ENCODE peak calls at places on chromosomes 1 and 21, in four cellular contexts. One of them, this sample, is unnamed.

GRCh38 chr1:87956072-87956471 is 627.4 kb downstream of the LMO4 start:
- DNase-seq in PC-3: peak; percentile 96
- DNase-seq in suprapubic skin: no peak
- DNase-seq in IMR-90: peak; percentile 98
- DNase-seq in this sample: no peak

GRCh38 chr1:151491641-151492040 is 19.5 kb upstream of the CGN start:
- DNase-seq in IMR-90: no peak
- DNase-seq in suprapubic skin: no peak
- DNase-seq in PC-3: no peak
- DNase-seq in this sample: no peak

GRCh38 chr21:41715649-41716321 is 51.1 kb downstream of the RIPK4 start:
- DNase-seq in PC-3: peak; percentile 64
- DNase-seq in IMR-90: no peak
- DNase-seq in suprapubic skin: no peak
- DNase-seq in this sample: no peak

GRCh38 chr1:162035241-162035640 is 11.6 kb upstream of the OLFML2B start:
- DNase-seq in suprapubic skin: no peak
- DNase-seq in IMR-90: no peak
- DNase-seq in PC-3: peak; percentile 72
- DNase-seq in this sample: no peak

GRCh38 chr1:240385551-240385950 is 226.4 kb downstream of the GREM2 start:
- DNase-seq in PC-3: peak; percentile 57
- DNase-seq in suprapubic skin: no peak
- DNase-seq in IMR-90: no peak
- DNase-seq in this sample: no peak

GRCh38 chr1:203197625-203198024 is 11.1 kb upstream of the CHI3L1 start:
- DNase-seq in IMR-90: peak; percentile 88
- DNase-seq in suprapubic skin: no peak
- DNase-seq in PC-3: no peak
- DNase-seq in this sample: no peak

GRCh38 chr1:67773462-67773861 is 59.8 kb downstream of the GNG12 start:
- DNase-seq in suprapubic skin: no peak
- DNase-seq in PC-3: no peak
- DNase-seq in IMR-90: peak; percentile 60
- DNase-seq in this sample: no peak

GRCh38 chr1:116571215-116571919 is 541 bp upstream of the CD58 start:
- DNase-seq in PC-3: no peak
- DNase-seq in suprapubic skin: no peak
- DNase-seq in IMR-90: no peak
- DNase-seq in this sample: no peak

GRCh38 chr1:42295816-42296215 is 39.2 kb downstream of the FOXJ3 start:
- DNase-seq in suprapubic skin: no peak
- DNase-seq in IMR-90: no peak
- DNase-seq in PC-3: no peak
- DNase-seq in this sample: no peak

GRCh38 chr1:6515771-6516170 is 24.3 kb upstream of the PLEKHG5 start:
- DNase-seq in IMR-90: no peak
- DNase-seq in suprapubic skin: no peak
- DNase-seq in PC-3: no peak
- DNase-seq in this sample: no peak

GRCh38 chr1:21852282-21853129 is 40.4 kb downstream of the LDLRAD2 start:
- DNase-seq in suprapubic skin: no peak
- DNase-seq in PC-3: no peak
- DNase-seq in IMR-90: no peak
- DNase-seq in this sample: no peak

GRCh38 chr1:158998781-158999161 is 10.9 kb upstream of the IFI16 start:
- DNase-seq in PC-3: peak; percentile 80
- DNase-seq in suprapubic skin: no peak
- DNase-seq in IMR-90: peak; percentile 61
- DNase-seq in this sample: peak; percentile 59

GRCh38 chr1:191671236-191671635 is 487.0 kb upstream of the RGS18 start:
- DNase-seq in IMR-90: peak; percentile 62
- DNase-seq in suprapubic skin: no peak
- DNase-seq in PC-3: peak; percentile 8
- DNase-seq in this sample: no peak

GRCh38 chr1:88695781-88696180 is 11.7 kb downstream of the PKN2 start:
- DNase-seq in suprapubic skin: no peak
- DNase-seq in IMR-90: peak; percentile 33
- DNase-seq in PC-3: peak; percentile 29
- DNase-seq in this sample: no peak

GRCh38 chr1:31689821-31690220 is 14.0 kb downstream of the COL16A1 start:
- DNase-seq in PC-3: peak; percentile 92
- DNase-seq in IMR-90: peak; percentile 96
- DNase-seq in suprapubic skin: no peak
- DNase-seq in this sample: no peak

GRCh38 chr1:49728377-49728776 is 295.4 kb downstream of the AGBL4 start:
- DNase-seq in PC-3: peak; percentile 84
- DNase-seq in IMR-90: no peak
- DNase-seq in suprapubic skin: no peak
- DNase-seq in this sample: no peak

GRCh38 chr1:228311091-228311490 is 95.5 kb downstream of the TRIM11 start:
- DNase-seq in PC-3: no peak
- DNase-seq in suprapubic skin: no peak
- DNase-seq in IMR-90: no peak
- DNase-seq in this sample: no peak

GRCh38 chr1:94014635-94015488 is 105.6 kb upstream of the GCLM start:
- DNase-seq in IMR-90: peak; percentile 64
- DNase-seq in PC-3: no peak
- DNase-seq in suprapubic skin: no peak
- DNase-seq in this sample: no peak

GRCh38 chr1:187665513-187665912 is 836.8 kb downstream of the PLA2G4A start:
- DNase-seq in IMR-90: no peak
- DNase-seq in PC-3: no peak
- DNase-seq in suprapubic skin: no peak
- DNase-seq in this sample: no peak

GRCh38 chr1:39776400-39776713 is 5.2 kb upstream of the OXCT2 start:
- DNase-seq in suprapubic skin: no peak
- DNase-seq in PC-3: no peak
- DNase-seq in IMR-90: no peak
- DNase-seq in this sample: no peak

GRCh38 chr1:16038620-16038912 is 5.0 kb upstream of the CLCNKB start:
- DNase-seq in PC-3: peak; percentile 18
- DNase-seq in IMR-90: no peak
- DNase-seq in suprapubic skin: no peak
- DNase-seq in this sample: no peak

GRCh38 chr1:62493656-62494055 is 56.8 kb downstream of the USP1 start:
- DNase-seq in PC-3: peak; percentile 73
- DNase-seq in IMR-90: peak; percentile 45
- DNase-seq in suprapubic skin: no peak
- DNase-seq in this sample: no peak

GRCh38 chr1:45326627-45327591 is at the start of gene HPDL:
- DNase-seq in PC-3: no peak
- DNase-seq in IMR-90: peak; percentile 27
- DNase-seq in suprapubic skin: peak; percentile 50
- DNase-seq in this sample: peak; percentile 63

GRCh38 chr1:110962892-110963665 is 643 bp downstream of the LRIF1 start:
- DNase-seq in suprapubic skin: peak; percentile 74
- DNase-seq in PC-3: peak; percentile 61
- DNase-seq in IMR-90: peak; percentile 89
- DNase-seq in this sample: peak; percentile 48

GRCh38 chr1:90835172-90835660 is 118.1 kb upstream of the BARHL2 start:
- DNase-seq in IMR-90: no peak
- DNase-seq in PC-3: no peak
- DNase-seq in suprapubic skin: no peak
- DNase-seq in this sample: no peak

GRCh38 chr1:89987170-89987819 is 7.6 kb upstream of the ZNF326 start:
- DNase-seq in IMR-90: peak; percentile 80
- DNase-seq in suprapubic skin: no peak
- DNase-seq in PC-3: peak; percentile 88
- DNase-seq in this sample: peak; percentile 64

GRCh38 chr1:5466487-5466886 is 525.7 kb downstream of the NPHP4 start:
- DNase-seq in IMR-90: no peak
- DNase-seq in suprapubic skin: no peak
- DNase-seq in PC-3: no peak
- DNase-seq in this sample: no peak

GRCh38 chr1:158185770-158186705 is 5.3 kb downstream of the CD1D start:
- DNase-seq in suprapubic skin: no peak
- DNase-seq in IMR-90: no peak
- DNase-seq in PC-3: no peak
- DNase-seq in this sample: no peak

GRCh38 chr1:18100493-18101063 is 7.0 kb upstream of the IGSF21 start:
- DNase-seq in PC-3: peak; percentile 75
- DNase-seq in IMR-90: peak; percentile 49
- DNase-seq in suprapubic skin: peak; percentile 74
- DNase-seq in this sample: peak; percentile 32
- TF ChIP-seq CTCF in PC-3: peak; percentile 83
- TF ChIP-seq CTCF in IMR-90: peak; percentile 73
- TF ChIP-seq CTCF in suprapubic skin: peak; percentile 69
- TF ChIP-seq CTCF in this sample: peak; percentile 73

DNA sequence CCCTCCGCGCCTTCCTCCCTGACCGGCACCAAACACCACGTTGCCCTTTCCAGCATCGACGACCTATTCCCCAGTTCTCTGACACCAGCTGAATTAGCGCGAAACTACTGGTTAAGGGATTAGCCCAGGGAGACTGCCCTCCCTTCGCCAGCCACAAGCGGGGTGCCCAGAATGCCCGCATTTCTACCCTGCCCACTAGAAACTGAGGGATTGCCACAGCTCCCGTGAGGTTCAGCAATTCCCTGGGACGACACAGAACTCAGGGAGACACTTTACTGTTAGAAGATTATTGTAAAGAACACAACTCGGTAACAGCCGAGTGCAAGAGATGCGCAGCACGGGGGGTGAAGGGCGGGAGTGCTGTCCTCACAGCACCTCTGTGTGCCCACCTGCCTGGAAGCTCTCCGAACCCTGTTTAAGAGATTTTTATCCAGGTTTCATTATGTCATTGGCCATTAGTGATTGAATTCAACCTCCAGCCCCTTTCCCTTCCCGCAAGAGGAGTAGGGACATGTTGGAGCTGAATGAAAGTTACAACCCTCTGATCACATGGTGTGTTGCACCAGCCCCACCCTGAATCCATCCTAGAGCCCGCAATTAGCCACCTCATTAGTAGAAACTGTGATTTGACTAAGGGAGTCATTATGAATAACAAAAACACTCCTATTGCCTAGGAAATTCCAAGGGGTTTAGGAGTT is 15.8 kb upstream of the RIPPLY3 start:
- DNase-seq in PC-3: no peak
- DNase-seq in suprapubic skin: no peak
- DNase-seq in IMR-90: no peak
- DNase-seq in this sample: no peak
- H3K27ac ChIP-seq in PC-3: peak overlapping the region; percentile 89
- H3K27ac ChIP-seq in suprapubic skin: peak overlapping the region; percentile 93
- H3K27ac ChIP-seq in IMR-90: peak overlapping the region; percentile 51
- H3K27ac ChIP-seq in this sample: no peak overlapping the region

GRCh38 chr1:223843934-223844333 is 1.8 kb downstream of the TP53BP2 start:
- DNase-seq in IMR-90: no peak
- DNase-seq in PC-3: no peak
- DNase-seq in suprapubic skin: no peak
- DNase-seq in this sample: no peak
- TF ChIP-seq CTCF in IMR-90: no peak
- TF ChIP-seq CTCF in PC-3: no peak
- TF ChIP-seq CTCF in suprapubic skin: no peak
- TF ChIP-seq CTCF in this sample: no peak

GRCh38 chr1:230000439-230001184 is 66.4 kb upstream of the GALNT2 start:
- DNase-seq in IMR-90: no peak
- DNase-seq in suprapubic skin: no peak
- DNase-seq in PC-3: no peak
- DNase-seq in this sample: no peak
- H3K27ac ChIP-seq in IMR-90: no peak overlapping the region
- H3K27ac ChIP-seq in suprapubic skin: no peak overlapping the region
- H3K27ac ChIP-seq in PC-3: no peak overlapping the region
- H3K27ac ChIP-seq in this sample: no peak overlapping the region

DNA sequence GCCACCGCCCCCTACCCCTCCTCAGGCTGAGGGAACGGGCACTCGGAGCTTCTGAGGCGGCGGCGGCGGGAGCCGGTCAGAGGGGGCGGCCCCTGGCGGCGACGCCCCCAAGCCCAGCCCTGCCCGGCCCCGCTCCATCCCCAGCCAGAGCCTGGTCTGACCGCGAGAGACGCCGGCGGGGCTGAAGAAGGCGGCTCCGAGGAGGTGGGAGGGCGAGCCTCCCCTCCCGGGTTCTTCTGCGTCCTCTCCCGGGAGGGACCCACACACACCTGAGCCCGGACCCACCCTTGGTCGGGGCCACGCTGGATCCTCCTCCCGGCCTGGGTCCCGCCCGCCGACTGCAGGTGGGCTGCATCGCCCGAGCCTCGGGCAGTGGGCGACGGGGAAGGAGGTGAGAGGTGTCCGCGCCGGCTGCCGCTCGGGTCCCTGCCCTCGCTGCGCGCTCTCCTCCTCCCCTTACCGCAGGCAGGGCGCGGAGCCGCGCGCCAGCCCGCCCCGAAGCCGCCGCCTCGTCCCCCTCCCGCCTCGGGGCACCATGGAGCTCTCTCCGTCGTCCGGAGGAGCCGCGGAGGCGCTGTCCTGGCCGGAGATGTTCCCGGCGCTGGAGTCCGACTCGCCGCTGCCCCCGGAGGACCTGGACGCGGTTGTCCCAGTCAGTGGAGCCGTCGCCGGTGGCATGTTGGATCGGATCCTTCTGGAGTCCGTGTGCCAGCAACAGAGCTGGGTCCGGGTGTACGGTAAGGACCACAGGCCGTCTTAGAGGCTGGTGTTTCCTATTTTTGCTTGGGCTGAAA is at the start of gene RASAL2:
- DNase-seq in suprapubic skin: peak; percentile 81
- DNase-seq in IMR-90: peak; percentile 46
- DNase-seq in PC-3: peak; percentile 57
- DNase-seq in this sample: peak; percentile 77
- TF ChIP-seq CTCF in suprapubic skin: no peak
- TF ChIP-seq CTCF in IMR-90: peak; percentile 34
- TF ChIP-seq CTCF in PC-3: no peak
- TF ChIP-seq CTCF in this sample: no peak

GRCh38 chr1:145990249-145991097 is 5.9 kb downstream of the TXNIP start:
- DNase-seq in PC-3: no peak
- DNase-seq in suprapubic skin: peak; percentile 66
- DNase-seq in IMR-90: no peak
- DNase-seq in this sample: no peak

GRCh38 chr1:145987926-145988325 is 8.5 kb downstream of the TXNIP start:
- DNase-seq in suprapubic skin: no peak
- DNase-seq in IMR-90: no peak
- DNase-seq in PC-3: no peak
- DNase-seq in this sample: no peak

GRCh38 chr1:145985502-145986439 is 10.6 kb downstream of the TXNIP start:
- DNase-seq in suprapubic skin: peak; percentile 67
- DNase-seq in IMR-90: peak; percentile 73
- DNase-seq in PC-3: peak; percentile 87
- DNase-seq in this sample: peak; percentile 45

GRCh38 chr1:145986551-145986950 is 9.8 kb downstream of the TXNIP start:
- DNase-seq in PC-3: no peak
- DNase-seq in suprapubic skin: peak; percentile 56
- DNase-seq in IMR-90: no peak
- DNase-seq in this sample: no peak

DNA sequence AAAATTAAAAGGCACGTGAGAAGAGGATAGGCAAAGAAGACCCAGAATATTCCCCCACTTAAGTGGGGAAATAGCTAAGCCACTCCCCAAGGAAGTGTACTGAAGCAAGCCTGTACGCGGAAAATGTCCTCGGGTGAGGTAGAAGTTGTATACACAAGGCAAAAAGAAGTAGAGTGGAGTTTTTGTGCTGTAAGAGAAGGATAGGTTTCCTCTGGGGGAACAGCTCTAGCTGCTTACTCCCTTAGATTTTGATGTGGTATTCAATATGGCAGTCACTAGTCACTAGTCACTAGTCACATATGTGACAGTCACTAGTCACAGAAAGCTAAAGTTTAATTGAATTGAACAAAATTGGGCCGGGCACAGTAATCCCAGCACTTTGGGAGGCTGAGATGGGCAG is 7.6 kb downstream of the TXNIP start:
- DNase-seq in IMR-90: no peak
- DNase-seq in suprapubic skin: peak; percentile 58
- DNase-seq in PC-3: no peak
- DNase-seq in this sample: no peak
- H3K27ac ChIP-seq in IMR-90: no peak overlapping the region
- H3K27ac ChIP-seq in suprapubic skin: peak overlapping the region; percentile 10
- H3K27ac ChIP-seq in PC-3: no peak overlapping the region
- H3K27ac ChIP-seq in this sample: peak overlapping the region; percentile 92

This sample was measured in heart right ventricle.